ENCODE peak calls at places on chromosomes 11 and 22, in five cellular contexts. One of them, this sample, is unnamed.

GRCh38 chr22:24429411-24430365 is 2.3 kb downstream of the ADORA2A start:
- DNase-seq in NCI-H1092: no peak
- DNase-seq in stimulated activated CD4-positive, alpha-beta T cell treated with anti-CD3 and anti-CD28 coated beads, Interleukin-4, amount 100 ng/mL, for 4 hours: peak
- DNase-seq in T follicular helper cell: peak
- DNase-seq in cardiac fibroblast: peak
- DNase-seq in this sample: no peak

GRCh38 chr11:125368757-125369156 is 127.3 kb downstream of the FEZ1 start:
- DNase-seq in NCI-H1092: no peak
- DNase-seq in stimulated activated CD4-positive, alpha-beta T cell treated with anti-CD3 and anti-CD28 coated beads, Interleukin-4, amount 100 ng/mL, for 4 hours: no peak
- DNase-seq in T follicular helper cell: no peak
- DNase-seq in cardiac fibroblast: no peak
- DNase-seq in this sample: no peak

GRCh38 chr11:121958978-121959340 is 157.1 kb downstream of the BLID start:
- DNase-seq in NCI-H1092: no peak
- DNase-seq in stimulated activated CD4-positive, alpha-beta T cell treated with anti-CD3 and anti-CD28 coated beads, Interleukin-4, amount 100 ng/mL, for 4 hours: no peak
- DNase-seq in T follicular helper cell: no peak
- DNase-seq in cardiac fibroblast: peak
- DNase-seq in this sample: no peak

GRCh38 chr22:28799834-28800307 is 498 bp downstream of the XBP1 start:
- DNase-seq in NCI-H1092: no peak
- DNase-seq in stimulated activated CD4-positive, alpha-beta T cell treated with anti-CD3 and anti-CD28 coated beads, Interleukin-4, amount 100 ng/mL, for 4 hours: no peak
- DNase-seq in T follicular helper cell: no peak
- DNase-seq in cardiac fibroblast: peak
- DNase-seq in this sample: no peak

GRCh38 chr11:104891135-104891534 is 7.1 kb downstream of the CASP12 start:
- DNase-seq in NCI-H1092: no peak
- DNase-seq in stimulated activated CD4-positive, alpha-beta T cell treated with anti-CD3 and anti-CD28 coated beads, Interleukin-4, amount 100 ng/mL, for 4 hours: no peak
- DNase-seq in T follicular helper cell: no peak
- DNase-seq in cardiac fibroblast: no peak
- DNase-seq in this sample: no peak

GRCh38 chr22:22703715-22704114 is 59.3 kb downstream of the GGTLC2 start:
- DNase-seq in NCI-H1092: no peak
- DNase-seq in stimulated activated CD4-positive, alpha-beta T cell treated with anti-CD3 and anti-CD28 coated beads, Interleukin-4, amount 100 ng/mL, for 4 hours: no peak
- DNase-seq in T follicular helper cell: no peak
- DNase-seq in cardiac fibroblast: peak
- DNase-seq in this sample: no peak

GRCh38 chr11:3823303-3823702 is 14.9 kb downstream of the PGAP2 start:
- DNase-seq in NCI-H1092: no peak
- DNase-seq in stimulated activated CD4-positive, alpha-beta T cell treated with anti-CD3 and anti-CD28 coated beads, Interleukin-4, amount 100 ng/mL, for 4 hours: no peak
- DNase-seq in T follicular helper cell: no peak
- DNase-seq in cardiac fibroblast: peak
- DNase-seq in this sample: no peak

GRCh38 chr11:74380746-74381439 is 17.3 kb downstream of the PGM2L1 start:
- DNase-seq in NCI-H1092: peak
- DNase-seq in stimulated activated CD4-positive, alpha-beta T cell treated with anti-CD3 and anti-CD28 coated beads, Interleukin-4, amount 100 ng/mL, for 4 hours: no peak
- DNase-seq in T follicular helper cell: no peak
- DNase-seq in cardiac fibroblast: no peak
- DNase-seq in this sample: no peak

GRCh38 chr11:33039274-33040126 is at the start of gene TCP11L1:
- DNase-seq in NCI-H1092: peak
- DNase-seq in stimulated activated CD4-positive, alpha-beta T cell treated with anti-CD3 and anti-CD28 coated beads, Interleukin-4, amount 100 ng/mL, for 4 hours: no peak
- DNase-seq in T follicular helper cell: peak
- DNase-seq in cardiac fibroblast: peak
- DNase-seq in this sample: peak

GRCh38 chr11:21402274-21402673 is 732.9 kb downstream of the NELL1 start:
- DNase-seq in NCI-H1092: no peak
- DNase-seq in stimulated activated CD4-positive, alpha-beta T cell treated with anti-CD3 and anti-CD28 coated beads, Interleukin-4, amount 100 ng/mL, for 4 hours: no peak
- DNase-seq in T follicular helper cell: no peak
- DNase-seq in cardiac fibroblast: no peak
- DNase-seq in this sample: no peak

GRCh38 chr11:2267871-2268825 is 2.2 kb downstream of the ASCL2 start:
- DNase-seq in NCI-H1092: no peak
- DNase-seq in stimulated activated CD4-positive, alpha-beta T cell treated with anti-CD3 and anti-CD28 coated beads, Interleukin-4, amount 100 ng/mL, for 4 hours: no peak
- DNase-seq in T follicular helper cell: no peak
- DNase-seq in cardiac fibroblast: no peak
- DNase-seq in this sample: no peak

GRCh38 chr11:11501546-11502274 is 120.1 kb downstream of the GALNT18 start:
- DNase-seq in NCI-H1092: no peak
- DNase-seq in stimulated activated CD4-positive, alpha-beta T cell treated with anti-CD3 and anti-CD28 coated beads, Interleukin-4, amount 100 ng/mL, for 4 hours: no peak
- DNase-seq in T follicular helper cell: no peak
- DNase-seq in cardiac fibroblast: no peak
- DNase-seq in this sample: no peak

GRCh38 chr11:132024587-132025295 is 654.3 kb downstream of the NTM start:
- DNase-seq in NCI-H1092: no peak
- DNase-seq in stimulated activated CD4-positive, alpha-beta T cell treated with anti-CD3 and anti-CD28 coated beads, Interleukin-4, amount 100 ng/mL, for 4 hours: no peak
- DNase-seq in T follicular helper cell: no peak
- DNase-seq in cardiac fibroblast: peak
- DNase-seq in this sample: no peak

GRCh38 chr22:30876925-30877553 is 91.5 kb downstream of the MORC2 start:
- DNase-seq in NCI-H1092: peak
- DNase-seq in stimulated activated CD4-positive, alpha-beta T cell treated with anti-CD3 and anti-CD28 coated beads, Interleukin-4, amount 100 ng/mL, for 4 hours: no peak
- DNase-seq in T follicular helper cell: no peak
- DNase-seq in cardiac fibroblast: peak
- DNase-seq in this sample: no peak

GRCh38 chr22:36481393-36482168 is at the start of gene TXN2:
- DNase-seq in NCI-H1092: peak
- DNase-seq in stimulated activated CD4-positive, alpha-beta T cell treated with anti-CD3 and anti-CD28 coated beads, Interleukin-4, amount 100 ng/mL, for 4 hours: peak
- DNase-seq in T follicular helper cell: peak
- DNase-seq in cardiac fibroblast: peak
- DNase-seq in this sample: peak

GRCh38 chr22:40407831-40408717 is 37.7 kb downstream of the SGSM3 start:
- DNase-seq in NCI-H1092: no peak
- DNase-seq in stimulated activated CD4-positive, alpha-beta T cell treated with anti-CD3 and anti-CD28 coated beads, Interleukin-4, amount 100 ng/mL, for 4 hours: no peak
- DNase-seq in T follicular helper cell: no peak
- DNase-seq in cardiac fibroblast: no peak
- DNase-seq in this sample: no peak

GRCh38 chr22:37577957-37578356 is 1.9 kb downstream of the LGALS2 start:
- DNase-seq in NCI-H1092: no peak
- DNase-seq in stimulated activated CD4-positive, alpha-beta T cell treated with anti-CD3 and anti-CD28 coated beads, Interleukin-4, amount 100 ng/mL, for 4 hours: no peak
- DNase-seq in T follicular helper cell: no peak
- DNase-seq in cardiac fibroblast: no peak
- DNase-seq in this sample: no peak

GRCh38 chr11:69008774-69009440 is 4.1 kb downstream of the MRGPRF start:
- DNase-seq in NCI-H1092: no peak
- DNase-seq in stimulated activated CD4-positive, alpha-beta T cell treated with anti-CD3 and anti-CD28 coated beads, Interleukin-4, amount 100 ng/mL, for 4 hours: no peak
- DNase-seq in T follicular helper cell: no peak
- DNase-seq in cardiac fibroblast: peak
- DNase-seq in this sample: no peak

GRCh38 chr11:69971741-69972140 is 106.4 kb upstream of the ANO1 start:
- DNase-seq in NCI-H1092: no peak
- DNase-seq in stimulated activated CD4-positive, alpha-beta T cell treated with anti-CD3 and anti-CD28 coated beads, Interleukin-4, amount 100 ng/mL, for 4 hours: no peak
- DNase-seq in T follicular helper cell: no peak
- DNase-seq in cardiac fibroblast: no peak
- DNase-seq in this sample: no peak

GRCh38 chr22:20807315-20807752 is 33.4 kb downstream of the SERPIND1 start:
- DNase-seq in NCI-H1092: no peak
- DNase-seq in stimulated activated CD4-positive, alpha-beta T cell treated with anti-CD3 and anti-CD28 coated beads, Interleukin-4, amount 100 ng/mL, for 4 hours: no peak
- DNase-seq in T follicular helper cell: no peak
- DNase-seq in cardiac fibroblast: peak
- DNase-seq in this sample: no peak

GRCh38 chr11:64331569-64332371 is 8.2 kb upstream of the CCDC88B start:
- DNase-seq in NCI-H1092: peak
- DNase-seq in stimulated activated CD4-positive, alpha-beta T cell treated with anti-CD3 and anti-CD28 coated beads, Interleukin-4, amount 100 ng/mL, for 4 hours: peak
- DNase-seq in T follicular helper cell: peak
- DNase-seq in cardiac fibroblast: peak
- DNase-seq in this sample: peak

GRCh38 chr11:23840872-23841271 is 656.0 kb upstream of the LUZP2 start:
- DNase-seq in NCI-H1092: no peak
- DNase-seq in stimulated activated CD4-positive, alpha-beta T cell treated with anti-CD3 and anti-CD28 coated beads, Interleukin-4, amount 100 ng/mL, for 4 hours: no peak
- DNase-seq in T follicular helper cell: no peak
- DNase-seq in cardiac fibroblast: no peak
- DNase-seq in this sample: no peak